ENCODE peak calls at places on chromosomes 6 and 20, in nine cellular contexts. H, Z, E, Q, Y, N, J, X and O are unnamed samples.

GRCh38 chr6:87923389-87924050 is 124.1 kb upstream of the SPACA1 start:
- DNase-seq in H (peak), E (no peak), Z (no peak), J (no peak), N (no peak), X (no peak), Y (no peak), Q (no peak), O (no peak)

GRCh38 chr6:89977808-89978748 is 83.8 kb downstream of the GJA10 start:
- DNase-seq in H (no peak), Z (no peak), X (no peak), J (no peak), Y (no peak), E (peak), Q (peak), N (peak), O (no peak)

GRCh38 chr6:169789146-169789943 is 37.9 kb downstream of the ERMARD start:
- DNase-seq in Y (no peak), X (no peak), Z (no peak), J (no peak), N (no peak), E (peak), Q (no peak), H (no peak), O (no peak)

GRCh38 chr6:39411465-39411864 is 89.0 kb upstream of the KCNK16 start:
- DNase-seq in X (no peak), Y (no peak), E (peak), Z (no peak), N (no peak), Q (peak), H (no peak), J (no peak), O (no peak)

GRCh38 chr6:127833336-127833735 is 67.5 kb downstream of the THEMIS start:
- DNase-seq in Z (no peak), X (no peak), Y (no peak), J (no peak), Q (no peak), N (no peak), E (peak), H (no peak), O (no peak)

GRCh38 chr6:40763001-40763400 is 175.8 kb upstream of the LRFN2 start:
- DNase-seq in N (no peak), H (no peak), Y (no peak), X (no peak), Z (no peak), E (no peak), J (no peak), Q (no peak), O (no peak)

GRCh38 chr6:7267071-7267470 is 45.9 kb downstream of the SSR1 start:
- DNase-seq in Y (no peak), Z (no peak), Q (no peak), E (no peak), N (no peak), H (no peak), X (no peak), J (no peak), O (peak)

GRCh38 chr6:53484409-53485280 is 60.3 kb downstream of the GCLC start:
- DNase-seq in J (no peak), H (peak), X (peak), Q (peak), Y (peak), Z (peak), E (peak), N (peak), O (peak)

GRCh38 chr6:5213851-5214507 is 46.8 kb downstream of the LYRM4 start:
- DNase-seq in X (no peak), H (no peak), Y (no peak), N (no peak), Q (peak), Z (no peak), E (peak), J (no peak), O (no peak)

GRCh38 chr6:11251553-11252358 is 19.3 kb upstream of the NEDD9 start:
- DNase-seq in Q (peak), X (no peak), Z (no peak), J (no peak), H (no peak), N (no peak), Y (no peak), E (peak), O (no peak)

GRCh38 chr6:22418714-22419113 is 121.9 kb upstream of the PRL start:
- DNase-seq in Y (no peak), H (no peak), Q (no peak), N (no peak), Z (no peak), J (no peak), E (no peak), X (no peak), O (no peak)

GRCh38 chr6:134880487-134881190 is 69.3 kb downstream of the ALDH8A1 start:
- DNase-seq in E (no peak), J (no peak), N (peak), Z (no peak), Q (no peak), Y (no peak), X (no peak), H (no peak), O (no peak)

GRCh38 chr6:13722880-13723279 is 11.2 kb upstream of the RANBP9 start:
- DNase-seq in H (no peak), N (no peak), E (no peak), Q (no peak), X (no peak), Z (no peak), J (no peak), Y (no peak), O (no peak)

GRCh38 chr6:87210979-87211378 is 55.6 kb downstream of the ZNF292 start:
- DNase-seq in N (no peak), X (no peak), Q (no peak), E (no peak), Y (no peak), H (peak), J (no peak), Z (no peak), O (peak)

GRCh38 chr20:1001981-1002681 is at the start of gene RSPO4:
- DNase-seq in Z (no peak), H (no peak), Q (no peak), N (no peak), X (no peak), E (no peak), J (no peak), Y (peak), O (no peak)

GRCh38 chr20:4160761-4161305 is 145.5 kb upstream of the RNF24 start:
- DNase-seq in H (no peak), Z (no peak), Q (peak), E (no peak), J (no peak), Y (no peak), X (no peak), N (no peak), O (no peak)

GRCh38 chr20:38339993-38340392 is 6.3 kb upstream of the LBP start:
- DNase-seq in J (no peak), Y (no peak), H (no peak), E (no peak), X (no peak), Z (no peak), Q (no peak), N (no peak), O (no peak)

GRCh38 chr20:63553933-63554290 is at the start of gene FNDC11:
- DNase-seq in Y (peak), X (peak), N (no peak), Q (peak), E (peak), H (peak), J (no peak), Z (no peak), O (peak)

GRCh38 chr6:155645328-155645727 is 189.7 kb upstream of the NOX3 start:
- DNase-seq in Q (peak), Y (no peak), Z (no peak), H (no peak), J (no peak), E (peak), N (no peak), X (no peak), O (no peak)

GRCh38 chr6:89584539-89584938 is 54.0 kb downstream of the LYRM2 start:
- DNase-seq in X (no peak), H (no peak), J (no peak), Q (no peak), Z (no peak), N (no peak), Y (no peak), E (no peak), O (no peak)

GRCh38 chr20:51801220-51801991 is 915 bp downstream of the SALL4 start:
- DNase-seq in Z (peak), Y (peak), Q (no peak), N (no peak), J (no peak), X (no peak), H (peak), E (peak), O (peak)
- TF ChIP-seq CTCF in Z (peak), Y (no peak), Q (peak), N (peak), J (no peak), X (no peak), H (no peak), E (peak), O (no peak)

DNA sequence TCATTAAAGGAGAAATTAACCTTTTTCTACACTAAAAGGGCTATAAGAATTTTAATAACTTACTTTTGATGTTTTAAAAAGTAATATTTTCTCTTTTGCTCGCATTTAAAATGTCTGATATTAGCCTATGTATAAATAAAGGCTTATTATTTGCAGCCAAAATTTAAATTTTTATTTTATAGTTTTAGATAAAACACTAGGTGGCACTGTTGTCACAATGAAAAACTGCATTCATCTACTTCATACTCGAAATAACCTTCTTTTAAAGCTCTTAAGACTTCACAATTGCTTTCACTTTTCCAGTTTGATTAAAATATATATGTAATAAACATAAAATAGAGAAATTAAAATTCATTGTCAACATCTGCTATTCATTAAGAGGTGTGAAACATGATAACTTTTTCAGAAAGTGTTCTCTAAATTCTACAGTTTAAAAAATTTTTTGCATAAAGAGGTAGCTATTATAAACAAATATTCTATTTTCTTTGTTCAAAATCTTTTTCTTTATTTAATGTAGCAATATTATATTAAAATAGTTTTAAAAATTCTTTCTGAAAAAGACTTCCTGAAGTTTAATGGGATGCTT is 78.8 kb upstream of the DEFB112 start:
- DNase-seq in N (no peak), E (peak), H (no peak), Y (no peak), Q (peak), J (no peak), Z (peak), X (no peak), O (peak)
- TF ChIP-seq CTCF in N (peak), E (peak), H (peak), Y (peak), Q (peak), J (peak), Z (peak), X (peak), O (no peak)

DNA sequence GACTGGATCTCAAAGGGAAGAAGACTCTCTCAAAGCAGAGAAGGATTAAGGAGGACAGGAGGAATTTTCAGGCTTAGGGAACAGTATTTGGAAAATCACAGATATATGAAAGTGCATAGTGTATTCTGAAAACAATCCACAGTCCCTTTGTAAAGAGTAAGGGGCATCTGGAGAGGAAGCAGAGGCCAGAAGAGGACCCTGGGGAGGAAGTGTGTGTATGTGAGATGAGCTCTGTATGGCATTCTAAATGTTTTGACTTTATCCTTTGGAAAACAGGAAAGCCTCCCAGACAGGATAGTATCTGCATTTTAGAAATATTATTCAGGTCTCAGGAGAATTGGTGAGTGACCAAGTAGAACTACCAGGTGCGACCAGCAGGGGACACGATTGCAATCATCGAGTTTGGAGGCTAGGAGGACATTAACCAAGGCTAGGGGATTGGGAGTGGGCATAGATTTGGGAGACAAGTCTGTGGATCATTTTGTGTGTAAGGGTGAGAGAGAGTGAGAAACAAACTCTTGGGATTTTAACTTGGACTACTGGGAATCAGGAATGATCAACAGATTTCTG is 38.3 kb upstream of the FAM184A start:
- DNase-seq in N (no peak), Z (no peak), X (no peak), E (no peak), Q (no peak), Y (peak), J (no peak), H (no peak), O (no peak)
- TF ChIP-seq CTCF in N (peak), Z (no peak), X (peak), E (peak), Q (peak), Y (peak), J (no peak), H (no peak), O (no peak)

DNA sequence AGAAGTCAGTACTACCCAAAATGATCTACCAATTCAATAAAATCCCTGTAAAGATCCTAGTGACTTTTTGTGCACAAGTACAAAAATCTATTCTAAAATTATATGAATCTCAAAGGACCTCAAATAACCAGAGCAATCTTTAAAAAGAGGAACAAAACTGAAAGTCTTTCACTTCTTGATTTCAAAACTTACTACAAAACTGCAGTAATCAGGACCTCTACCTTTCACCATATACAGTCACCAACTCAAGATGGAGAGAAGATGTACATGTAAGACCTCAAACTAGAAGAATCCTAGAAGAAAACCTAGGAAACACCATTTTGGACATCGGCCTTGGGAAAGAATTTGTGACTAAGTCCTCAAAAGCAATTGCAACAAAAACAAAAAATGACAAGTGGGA is 109.5 kb upstream of the CD93 start:
- DNase-seq in Z (no peak), X (no peak), Y (no peak), E (no peak), Q (no peak), H (no peak), N (no peak), J (no peak), O (no peak)
- TF ChIP-seq CTCF in Z (no peak), X (no peak), Y (no peak), E (no peak), Q (no peak), H (no peak), N (no peak), J (no peak), O (no peak)

GRCh38 chr20:44686934-44687333 is 28.2 kb upstream of the CCN5 start:
- DNase-seq in H (no peak), J (no peak), X (no peak), Q (no peak), Z (no peak), N (no peak), Y (no peak), E (no peak), O (no peak)

GRCh38 chr20:44690781-44691423 is 24.3 kb upstream of the CCN5 start:
- DNase-seq in Y (no peak), Q (no peak), J (no peak), Z (no peak), E (no peak), X (no peak), N (no peak), H (no peak), O (no peak)

GRCh38 chr20:44689809-44690208 is 25.4 kb upstream of the CCN5 start:
- DNase-seq in Q (no peak), N (no peak), J (no peak), H (no peak), Z (no peak), X (no peak), E (no peak), Y (no peak), O (no peak)

GRCh38 chr20:44691424-44692423 is 23.4 kb upstream of the CCN5 start:
- DNase-seq in Z (no peak), Y (no peak), J (no peak), N (no peak), H (no peak), Q (no peak), E (no peak), X (no peak), O (no peak)

DNA sequence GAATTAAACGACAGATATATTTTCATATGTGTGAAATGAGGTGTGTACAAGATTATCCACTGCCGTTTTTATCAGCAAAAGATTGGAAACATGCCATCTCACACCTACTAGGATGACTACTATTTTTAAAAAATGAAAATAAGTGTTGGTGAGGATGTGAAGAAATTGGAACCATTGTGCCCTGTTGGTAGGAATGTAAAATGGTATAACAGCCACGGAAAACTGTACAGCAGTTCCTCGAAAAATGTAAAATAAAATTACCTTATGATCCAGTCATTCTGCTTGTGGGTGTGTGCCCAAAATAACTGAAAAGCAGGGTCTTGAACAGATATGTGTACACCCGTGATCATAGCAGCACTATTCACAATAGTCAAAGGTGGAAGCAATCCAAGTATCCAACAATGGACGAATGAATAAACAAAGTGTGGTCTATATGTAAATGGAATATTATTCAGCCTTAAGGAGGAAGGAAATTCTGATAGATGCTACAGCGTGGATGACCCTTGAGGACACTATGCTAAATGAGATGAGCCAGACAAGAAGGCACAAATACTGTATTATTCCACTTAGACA is 27.0 kb upstream of the CCN5 start:
- DNase-seq in N (no peak), H (no peak), E (no peak), X (no peak), J (no peak), Y (no peak), Z (no peak), Q (no peak), O (no peak)
- TF ChIP-seq CTCF in N (no peak), H (no peak), E (no peak), X (no peak), J (no peak), Y (no peak), Z (no peak), Q (peak), O (no peak)

GRCh38 chr6:12602342-12602741 is 114.2 kb upstream of the PHACTR1 start:
- DNase-seq in Z (peak), J (no peak), H (no peak), Q (no peak), X (no peak), E (peak), Y (no peak), N (no peak), O (no peak)

GRCh38 chr6:12601881-12602280 is 114.7 kb upstream of the PHACTR1 start:
- DNase-seq in Q (no peak), J (no peak), E (peak), Z (no peak), N (no peak), H (no peak), X (no peak), Y (no peak), O (no peak)

GRCh38 chr6:12602951-12603710 is 113.4 kb upstream of the PHACTR1 start:
- DNase-seq in Z (peak), N (peak), J (no peak), H (no peak), Y (no peak), X (no peak), Q (peak), E (peak), O (no peak)

GRCh38 chr6:12605888-12606345 is 110.7 kb upstream of the PHACTR1 start:
- DNase-seq in X (peak), H (peak), N (no peak), Y (peak), Q (peak), E (peak), Z (peak), J (no peak), O (no peak)

DNA sequence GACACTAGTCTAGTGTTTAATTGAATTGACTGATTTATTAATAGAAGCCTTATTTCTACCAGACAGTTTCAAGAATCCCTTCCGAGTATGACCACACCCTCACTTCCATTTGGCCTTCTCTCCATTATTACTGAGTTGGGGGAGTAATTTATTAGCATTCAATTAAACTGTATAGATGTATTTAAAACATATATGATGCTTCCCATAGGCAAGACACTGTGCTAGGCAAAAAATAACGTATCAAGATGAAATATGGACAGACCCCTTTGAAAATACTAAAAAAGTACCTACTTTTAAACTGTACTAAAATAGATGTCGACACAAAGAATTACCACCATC is 112.9 kb upstream of the PHACTR1 start:
- DNase-seq in N (no peak), Q (no peak), H (no peak), X (no peak), J (no peak), E (no peak), Z (no peak), Y (no peak), O (no peak)
- TF ChIP-seq CTCF in N (no peak), Q (no peak), H (peak), X (no peak), J (no peak), E (peak), Z (no peak), Y (no peak), O (no peak)

GRCh38 chr20:34706912-34707784 is 3.0 kb downstream of the TP53INP2 start:
- DNase-seq in Y (no peak), Z (no peak), E (no peak), H (peak), J (no peak), X (no peak), N (no peak), Q (no peak), O (no peak)

GRCh38 chr20:34705008-34705382 is 851 bp downstream of the TP53INP2 start:
- DNase-seq in Q (no peak), N (no peak), Z (no peak), H (no peak), Y (no peak), E (no peak), J (no peak), X (no peak), O (no peak)

GRCh38 chr20:34706022-34706875 is 2.1 kb downstream of the TP53INP2 start:
- DNase-seq in Z (no peak), N (no peak), J (no peak), H (peak), Q (no peak), E (no peak), Y (no peak), X (no peak), O (no peak)

GRCh38 chr20:34704177-34705007 is at the start of gene TP53INP2:
- DNase-seq in H (peak), X (peak), N (peak), E (peak), J (peak), Z (peak), Y (peak), Q (peak), O (peak)

DNA sequence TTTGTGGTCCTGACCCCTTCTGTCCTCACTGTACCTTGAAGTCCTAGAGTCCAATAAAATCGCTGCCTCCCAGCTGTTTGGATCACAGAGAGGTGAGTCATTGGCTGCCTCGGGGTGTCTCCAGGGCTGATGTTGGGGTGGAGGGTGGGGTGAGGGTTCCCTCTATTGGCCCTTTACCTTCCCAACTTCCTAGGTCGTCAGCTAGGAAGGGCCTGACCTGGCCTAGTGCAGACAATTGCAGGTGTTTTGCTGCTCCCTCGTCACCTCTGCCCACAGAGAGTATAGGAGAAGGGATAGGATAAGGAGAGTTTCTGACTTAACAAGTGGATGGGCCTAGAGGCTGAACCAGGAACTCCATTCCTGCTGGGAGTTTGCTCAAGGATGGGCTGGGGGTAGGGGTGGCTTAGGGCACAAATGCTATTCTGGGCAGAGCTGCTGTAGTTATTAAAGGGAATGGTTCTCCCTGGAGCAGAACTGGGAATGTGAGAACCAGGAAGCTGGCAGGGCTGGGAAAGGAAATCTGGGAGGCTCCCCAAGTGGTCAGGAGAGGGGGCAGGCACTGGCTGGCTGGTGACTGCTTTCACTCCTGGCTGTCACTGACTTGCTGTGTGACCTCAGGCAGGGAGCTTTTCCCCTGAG is 1.4 kb downstream of the TP53INP2 start:
- DNase-seq in E (peak), Z (peak), X (no peak), N (no peak), J (no peak), H (peak), Y (peak), Q (no peak), O (no peak)
- TF ChIP-seq CTCF in E (peak), Z (peak), X (no peak), N (peak), J (no peak), H (no peak), Y (peak), Q (no peak), O (peak)